ENCODE peak calls at places on chromosomes 11 and 22, in ten cellular contexts. K is GM12878, V is hippocampal formation, F is SK-N-SH, B is cardiac fibroblast, D is Daoy, T is Calu3, L is NAMALWA, A is memory B cell, G is uterus. X is an unnamed sample.
A peak's percentile ranks its signal among the peaks of the same experiment; 100 is the strongest.

GRCh38 chr22:17012267-17012666 is 4.2 kb upstream of the GAB4 start:
- DNase-seq in K (no peak), V (no peak), F (no peak), B (no peak), D (no peak), T (no peak), L (no peak), A (no peak), G (no peak), X (no peak)

GRCh38 chr11:117410861-117411725 is 83.4 kb downstream of the CEP164 start:
- DNase-seq in K (no peak), V (no peak), F (peak; percentile 77), B (no peak), D (no peak), T (no peak), L (no peak), A (no peak), G (no peak), X (peak; percentile 67)

GRCh38 chr11:36425593-36426206 is 84.4 kb downstream of the TRAF6 start:
- DNase-seq in K (no peak), V (no peak), F (no peak), B (peak; percentile 68), D (no peak), T (no peak), L (no peak), A (no peak), G (no peak), X (no peak)

GRCh38 chr11:13889566-13890214 is 72.8 kb upstream of the SPON1 start:
- DNase-seq in K (no peak), V (no peak), F (peak; percentile 17), B (no peak), D (no peak), T (no peak), L (no peak), A (no peak), G (no peak), X (no peak)

GRCh38 chr11:66136752-66137123 is 66.7 kb downstream of the PACS1 start:
- DNase-seq in K (no peak), V (no peak), F (no peak), B (peak; percentile 77), D (peak; percentile 35), T (no peak), L (no peak), A (no peak), G (no peak), X (peak; percentile 37)

GRCh38 chr11:130689222-130689908 is 226.9 kb downstream of the SNX19 start:
- DNase-seq in K (no peak), V (no peak), F (no peak), B (peak; percentile 67), D (no peak), T (no peak), L (no peak), A (no peak), G (no peak), X (no peak)

GRCh38 chr11:34960277-34960676 is 43.9 kb downstream of the PDHX start:
- DNase-seq in K (no peak), V (peak; percentile 13), F (peak; percentile 33), B (peak; percentile 10), D (no peak), T (no peak), L (no peak), A (no peak), G (no peak), X (no peak)

GRCh38 chr11:118918128-118918685 is 7.5 kb downstream of the BCL9L start:
- DNase-seq in K (no peak), V (no peak), F (peak; percentile 53), B (peak; percentile 92), D (peak; percentile 88), T (peak; percentile 62), L (no peak), A (no peak), G (peak; percentile 89), X (peak; percentile 69)

GRCh38 chr11:63814383-63814736 is 1.1 kb downstream of the SPINDOC start:
- DNase-seq in K (no peak), V (no peak), F (no peak), B (peak; percentile 13), D (no peak), T (no peak), L (peak; percentile 64), A (no peak), G (no peak), X (no peak)

GRCh38 chr22:49999063-49999900 is 13.3 kb downstream of the IL17REL start:
- DNase-seq in K (no peak), V (no peak), F (peak; percentile 96), B (no peak), D (peak; percentile 2), T (no peak), L (no peak), A (no peak), G (no peak), X (no peak)

GRCh38 chr22:49351761-49352221 is 475.9 kb downstream of the BRD1 start:
- DNase-seq in K (no peak), V (no peak), F (peak; percentile 8), B (no peak), D (no peak), T (no peak), L (no peak), A (no peak), G (no peak), X (no peak)

GRCh38 chr11:78822931-78823423 is 248.3 kb upstream of the NARS2 start:
- DNase-seq in K (no peak), V (no peak), F (no peak), B (no peak), D (no peak), T (no peak), L (no peak), A (no peak), G (no peak), X (no peak)

GRCh38 chr11:43135966-43136534 is 175.7 kb upstream of the API5 start:
- DNase-seq in K (peak; percentile 40), V (no peak), F (no peak), B (no peak), D (no peak), T (no peak), L (no peak), A (no peak), G (no peak), X (no peak)

X was measured in HepG2.